ENCODE peak calls at places on chromosomes 1 and 21, in seven cellular contexts. R is NCI-H1105; A is effector CD4-positive, alpha-beta T cell; V is stimulated activated naive B cell treated with anti-CD40 and anti-IgM and Interleukin-4, amounts not matched to agents 10 μg/mL and 1 μg/mL and 100 μg/mL, for 72 hours; P is NCI-H2227 treated with DMSO at 0.1 percent for 48 hours; F is activated CD4-positive, alpha-beta T cell treated with anti-CD3 and anti-CD28 coated beads for 48 hours; S is heart left ventricle. Z is an unnamed sample.

GRCh38 chr21:42562258-42562657 is 48.6 kb downstream of the SLC37A1 start:
- DNase-seq in R (no peak), A (no peak), V (no peak), P (no peak), F (no peak), S (no peak), Z (no peak)

GRCh38 chr21:29184047-29184446 is 53.6 kb downstream of the MAP3K7CL start:
- DNase-seq in R (no peak), A (no peak), V (no peak), P (no peak), F (no peak), S (no peak), Z (no peak)

GRCh38 chr1:156025873-156026272 is 5.1 kb upstream of the SSR2 start:
- DNase-seq in R (no peak), A (no peak), V (no peak), P (peak; percentile 57), F (peak; percentile 62), S (peak; percentile 25), Z (peak; percentile 90)

GRCh38 chr1:203147376-203147775 is 19.9 kb downstream of the ADORA1 start:
- DNase-seq in R (no peak), A (no peak), V (no peak), P (no peak), F (no peak), S (no peak), Z (no peak)

GRCh38 chr1:42403880-42404400 is 23.3 kb downstream of the RIMKLA start:
- DNase-seq in R (no peak), A (no peak), V (no peak), P (no peak), F (no peak), S (no peak), Z (no peak)

GRCh38 chr1:52572387-52572786 is 19.5 kb upstream of the TUT4 start:
- DNase-seq in R (no peak), A (no peak), V (no peak), P (no peak), F (no peak), S (no peak), Z (no peak)

GRCh38 chr21:35585878-35586277 is 474.4 kb downstream of the SETD4 start:
- DNase-seq in R (no peak), A (no peak), V (no peak), P (no peak), F (no peak), S (no peak), Z (no peak)

GRCh38 chr1:10283318-10283984 is 73.1 kb downstream of the KIF1B start:
- DNase-seq in R (no peak), A (no peak), V (peak; percentile 2), P (no peak), F (peak; percentile 65), S (no peak), Z (no peak)